ENCODE peak calls at places on chromosomes 12 and 14, in seven cellular contexts. T is breast epithelium, Y is HCT116, V is transverse colon, D is GM12891, N is GM23338, W is endothelial cell of umbilical vein. L is an unnamed sample.
A peak's percentile ranks its signal among the peaks of the same experiment; 100 is the strongest.

GRCh38 chr12:93521225-93521854 is 51.1 kb upstream of the SOCS2 start:
- DNase-seq in W (no peak), D (no peak), N (peak; percentile 11), Y (no peak), T (no peak), V (no peak), L (no peak)

GRCh38 chr14:67643671-67644070 is 24.0 kb downstream of the ARG2 start:
- DNase-seq in D (no peak), T (no peak), N (no peak), V (no peak), Y (no peak), W (no peak), L (no peak)

GRCh38 chr14:99479903-99480855 is 480 bp downstream of the SETD3 start:
- DNase-seq in Y (peak; percentile 13), W (peak; percentile 58), T (peak; percentile 55), D (peak; percentile 19), V (peak; percentile 63), N (peak; percentile 68), L (peak; percentile 86)

GRCh38 chr12:100951756-100952155 is 157.2 kb downstream of the ANO4 start:
- DNase-seq in T (no peak), W (no peak), Y (no peak), N (peak; percentile 30), D (no peak), V (no peak), L (no peak)

GRCh38 chr14:79476552-79476951 is 734.8 kb downstream of the DIO2 start:
- DNase-seq in Y (no peak), W (no peak), N (no peak), T (no peak), V (no peak), D (no peak), L (no peak)

GRCh38 chr12:52004042-52004648 is 2.6 kb upstream of the TAMALIN start:
- DNase-seq in N (peak; percentile 90), V (peak; percentile 55), T (no peak), W (peak; percentile 60), Y (no peak), D (no peak), L (no peak)

GRCh38 chr14:52332269-52332668 is 18.2 kb downstream of the PTGER2 start:
- DNase-seq in D (no peak), T (no peak), V (no peak), Y (no peak), N (no peak), W (no peak), L (no peak)

GRCh38 chr12:14129601-14130178 is 148.3 kb upstream of the GRIN2B start:
- DNase-seq in T (no peak), D (no peak), V (no peak), W (no peak), N (no peak), Y (no peak), L (no peak)

GRCh38 chr14:21097616-21098133 is 780 bp downstream of the ZNF219 start:
- DNase-seq in T (no peak), W (no peak), V (peak; percentile 62), D (no peak), N (peak; percentile 84), Y (no peak), L (no peak)

GRCh38 chr12:131987552-131987951 is 37.8 kb downstream of the EP400 start:
- DNase-seq in W (no peak), T (no peak), V (no peak), D (no peak), N (no peak), Y (no peak), L (no peak)

GRCh38 chr14:94636744-94637412 is 24.7 kb downstream of the SERPINA3 start:
- DNase-seq in T (no peak), N (peak; percentile 18), Y (peak; percentile 19), V (no peak), W (no peak), D (no peak), L (no peak)

GRCh38 chr12:12432373-12432772 is 75.5 kb downstream of the BORCS5 start:
- DNase-seq in Y (no peak), W (peak; percentile 75), D (no peak), V (no peak), N (no peak), T (no peak), L (no peak)

GRCh38 chr14:106309423-106309822 is 783.0 kb downstream of the TMEM121 start:
- DNase-seq in V (no peak), D (no peak), N (no peak), W (no peak), T (no peak), Y (no peak), L (no peak)

GRCh38 chr12:99253068-99253467 is 394.5 kb upstream of the GARIN6 start:
- DNase-seq in Y (no peak), N (peak; percentile 17), W (no peak), D (no peak), V (no peak), T (no peak), L (no peak)

GRCh38 chr14:77868552-77869300 is 68.8 kb downstream of the ADCK1 start:
- DNase-seq in D (no peak), W (no peak), T (no peak), N (no peak), Y (no peak), V (no peak), L (no peak)

GRCh38 chr12:66282244-66282643 is 20.0 kb upstream of the HELB start:
- DNase-seq in D (no peak), Y (no peak), N (no peak), T (no peak), V (no peak), W (no peak), L (no peak)

GRCh38 chr12:2820432-2820831 is 8.0 kb downstream of the ITFG2 start:
- DNase-seq in D (no peak), N (no peak), W (no peak), V (no peak), T (no peak), Y (no peak), L (no peak)

GRCh38 chr12:84986586-84986985 is 49.5 kb downstream of the TSPAN19 start:
- DNase-seq in W (no peak), N (no peak), T (no peak), V (no peak), D (no peak), Y (no peak), L (no peak)

GRCh38 chr14:64550539-64551333 is 975 bp downstream of the PPP1R36 start:
- DNase-seq in V (no peak), Y (no peak), T (no peak), W (no peak), D (no peak), N (no peak), L (no peak)

DNA sequence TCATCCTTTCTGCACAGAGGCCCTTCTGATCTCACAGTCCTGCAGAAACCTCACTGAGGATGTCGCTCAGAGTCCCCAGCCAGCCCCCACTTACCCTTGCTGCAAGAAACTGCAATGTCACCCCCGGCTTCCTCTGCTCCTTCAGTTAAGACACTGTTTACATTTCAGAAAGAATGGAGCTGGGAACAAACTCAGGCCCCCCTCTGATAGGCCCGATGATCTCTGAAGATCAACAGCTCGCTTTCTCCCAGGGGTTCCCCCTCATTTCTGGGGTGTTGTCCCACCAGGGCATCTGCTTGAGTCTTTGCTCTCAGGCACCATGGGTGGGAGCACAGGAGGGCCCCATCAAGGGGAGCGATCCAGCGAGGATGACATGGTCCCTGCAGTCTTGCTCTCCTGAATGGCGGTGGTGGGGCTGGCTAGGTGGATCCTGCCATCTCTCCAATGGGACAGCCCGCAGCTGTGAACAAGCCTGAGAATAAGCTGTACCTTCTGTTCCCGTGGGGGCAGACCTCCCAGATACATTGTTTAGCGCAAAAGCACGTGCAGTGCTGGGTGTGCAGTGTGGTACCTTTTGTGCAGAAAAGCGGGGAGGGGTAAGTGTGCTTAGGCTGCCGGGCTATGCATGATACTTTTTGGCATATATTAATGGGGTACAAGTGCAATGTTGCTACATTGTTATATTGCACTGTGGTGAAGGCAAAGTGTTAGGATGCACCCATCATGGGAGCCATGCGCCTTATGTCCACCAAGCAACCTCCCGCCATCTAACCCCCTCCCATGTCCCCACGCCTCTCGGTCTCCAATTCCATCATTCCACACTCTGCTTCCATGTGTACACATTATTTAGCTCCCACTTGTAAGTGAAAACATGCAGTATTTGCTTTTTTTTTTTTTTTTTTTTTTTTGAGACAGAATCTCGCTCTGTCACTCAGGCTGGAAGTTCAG is 6.7 kb upstream of the NCOR2 start:
- DNase-seq in W (no peak), V (no peak), N (no peak), T (no peak), Y (no peak), D (no peak), L (no peak)
- TF ChIP-seq POLR2AphosphoS5 in W (no peak), V (no peak), N (no peak), T (no peak), Y (no peak), D (no peak), L (no peak)

DNA sequence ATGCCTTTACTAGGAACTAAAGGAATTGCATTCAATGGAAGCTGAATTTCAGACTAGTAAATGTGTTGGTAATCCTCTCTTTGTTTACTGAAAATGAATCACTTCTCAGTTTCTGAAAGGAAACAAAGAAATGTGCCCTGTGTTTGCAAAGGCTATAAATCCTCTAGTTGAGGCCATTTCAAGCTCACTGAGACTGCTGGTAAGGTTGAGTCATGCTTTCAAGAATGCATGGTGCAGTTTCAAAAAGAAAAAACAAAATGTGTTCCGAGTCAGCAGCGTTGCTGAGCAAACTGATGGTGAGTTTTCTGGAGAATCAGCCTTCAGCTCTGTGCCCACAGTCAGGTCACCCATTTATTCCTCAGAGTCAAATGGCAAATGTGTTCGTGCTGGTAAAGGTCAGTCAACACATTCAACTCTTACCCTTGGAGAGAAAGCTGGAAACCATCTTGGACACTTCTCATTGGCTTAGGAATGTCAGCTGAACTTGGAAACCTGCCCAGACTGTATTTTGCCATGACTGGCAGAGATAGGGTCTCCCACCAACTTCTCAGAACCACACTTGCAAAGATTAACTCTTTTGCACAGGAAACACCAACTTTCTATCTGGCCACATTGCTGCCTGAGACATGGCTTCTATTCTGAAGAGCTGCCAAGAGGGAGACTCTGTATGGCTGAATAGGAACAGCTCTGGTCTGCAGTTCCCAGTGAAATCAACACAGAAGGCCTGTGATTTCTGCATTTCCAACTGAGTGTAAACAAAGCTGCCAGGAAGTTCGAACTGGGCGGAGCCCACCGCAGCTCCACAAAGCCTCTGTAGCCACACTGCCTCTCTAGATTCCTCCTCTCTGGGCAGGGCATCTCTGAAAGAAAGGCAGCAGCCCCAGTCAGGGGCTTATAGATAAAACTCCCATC is 484.4 kb downstream of the ATP23 start:
- DNase-seq in T (no peak), W (peak; percentile 95), D (no peak), V (peak; percentile 31), Y (peak; percentile 72), N (peak; percentile 65), L (no peak)
- TF ChIP-seq POLR2AphosphoS5 in T (no peak), W (peak; percentile 13), D (no peak), V (peak; percentile 29), Y (peak; percentile 26), N (no peak), L (no peak)

GRCh38 chr12:95648990-95649791 is 97.9 kb upstream of the USP44 start:
- DNase-seq in T (no peak), V (no peak), W (peak; percentile 73), Y (peak; percentile 64), N (no peak), D (no peak), L (no peak)
- TF ChIP-seq POLR2AphosphoS5 in T (no peak), V (no peak), W (no peak), Y (no peak), N (no peak), D (no peak), L (no peak)

DNA sequence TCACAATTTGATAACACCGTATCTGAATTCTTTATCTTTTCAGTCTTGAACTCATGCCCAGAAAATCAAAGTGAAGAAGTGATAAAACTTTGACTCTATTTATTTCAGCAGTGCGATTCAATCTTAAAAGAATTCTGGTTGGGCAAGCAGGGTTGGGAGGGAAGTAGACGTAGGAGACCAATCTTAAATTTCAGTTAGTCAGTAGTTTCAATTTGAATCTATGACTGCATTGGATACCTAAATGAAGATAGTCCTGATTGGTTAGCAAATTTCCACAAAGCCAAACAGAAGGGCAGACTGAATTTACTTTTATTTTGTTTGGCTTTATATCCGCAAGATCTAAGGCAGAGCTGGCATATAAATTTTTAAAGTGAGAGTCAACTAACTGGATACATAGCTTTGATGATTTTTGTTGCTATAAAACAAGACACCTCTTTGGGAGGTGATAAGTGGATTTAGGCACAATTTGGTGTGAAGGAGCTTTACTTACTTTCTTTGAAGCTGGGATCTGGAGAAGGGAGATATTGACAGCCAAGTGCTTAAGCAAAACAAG is 2.6 kb downstream of the ACSS3 start:
- DNase-seq in V (no peak), Y (no peak), N (no peak), D (no peak), T (no peak), W (no peak), L (no peak)
- TF ChIP-seq POLR2AphosphoS5 in V (no peak), Y (no peak), N (no peak), D (no peak), T (no peak), W (no peak), L (no peak)